ENCODE peak calls at places on chromosome 22, in nine cellular contexts. F is right atrium auricular region, J is HCT116, Q is sigmoid colon, P is colonic mucosa, X is pancreas, W is neural progenitor cell, D is SK-N-SH, A is foreskin keratinocyte. Y is an unnamed sample.

GRCh38 chr22:39491696-39492095 is 10.4 kb upstream of the MIEF1 start:
- DNase-seq in F (no peak), J (no peak), Q (no peak), P (no peak), X (no peak), W (no peak), D (no peak), A (no peak), Y (no peak)

GRCh38 chr22:47367107-47367690 is 604.7 kb downstream of the TBC1D22A start:
- DNase-seq in F (no peak), J (no peak), Q (no peak), P (peak), X (no peak), W (no peak), D (no peak), A (no peak), Y (no peak)

GRCh38 chr22:39490135-39490798 is 11.8 kb upstream of the MIEF1 start:
- DNase-seq in F (peak), J (peak), Q (peak), P (peak), X (peak), W (peak), D (peak), A (peak), Y (peak)

GRCh38 chr22:45968751-45969413 is 8.1 kb downstream of the WNT7B start:
- DNase-seq in F (no peak), J (peak), Q (no peak), P (no peak), X (no peak), W (no peak), D (peak), A (peak), Y (peak)

GRCh38 chr22:48974443-48975251 is 853.0 kb downstream of the BRD1 start:
- DNase-seq in F (peak), J (no peak), Q (no peak), P (no peak), X (no peak), W (peak), D (no peak), A (no peak), Y (no peak)

GRCh38 chr22:42962295-42963230 is 52.4 kb downstream of the PACSIN2 start:
- DNase-seq in F (no peak), J (no peak), Q (no peak), P (peak), X (no peak), W (no peak), D (no peak), A (no peak), Y (no peak)

GRCh38 chr22:45868586-45869443 is 108.1 kb downstream of the WNT7B start:
- DNase-seq in F (peak), J (no peak), Q (peak), P (peak), X (no peak), W (no peak), D (no peak), A (no peak), Y (no peak)

GRCh38 chr22:24086310-24086709 is 75.2 kb downstream of the CABIN1 start:
- DNase-seq in F (no peak), J (no peak), Q (peak), P (no peak), X (no peak), W (no peak), D (no peak), A (no peak), Y (no peak)

GRCh38 chr22:23609983-23610781 is 21.9 kb downstream of the DRICH1 start:
- DNase-seq in F (no peak), J (no peak), Q (no peak), P (no peak), X (no peak), W (no peak), D (peak), A (no peak), Y (no peak)

GRCh38 chr22:32204856-32205722 is at the start of gene RFPL2:
- DNase-seq in F (no peak), J (peak), Q (no peak), P (no peak), X (peak), W (peak), D (peak), A (peak), Y (peak)

GRCh38 chr22:46225631-46226030 is 24.5 kb downstream of the CDPF1 start:
- DNase-seq in F (no peak), J (no peak), Q (no peak), P (no peak), X (no peak), W (no peak), D (no peak), A (no peak), Y (no peak)

GRCh38 chr22:44143117-44143495 is 37.6 kb upstream of the PARVG start:
- DNase-seq in F (no peak), J (no peak), Q (peak), P (no peak), X (no peak), W (no peak), D (no peak), A (no peak), Y (no peak)

GRCh38 chr22:44289429-44290171 is 23.2 kb downstream of the SHISAL1 start:
- DNase-seq in F (no peak), J (no peak), Q (no peak), P (no peak), X (no peak), W (peak), D (peak), A (no peak), Y (no peak)

GRCh38 chr22:22666307-22667091 is 22.1 kb downstream of the GGTLC2 start:
- DNase-seq in F (no peak), J (no peak), Q (no peak), P (peak), X (peak), W (peak), D (no peak), A (no peak), Y (no peak)

GRCh38 chr22:23608583-23608982 is 23.5 kb downstream of the DRICH1 start:
- DNase-seq in F (no peak), J (no peak), Q (no peak), P (no peak), X (no peak), W (peak), D (no peak), A (no peak), Y (no peak)

GRCh38 chr22:44576311-44577260 is 78.6 kb upstream of the RTL6 start:
- DNase-seq in F (no peak), J (no peak), Q (peak), P (no peak), X (no peak), W (no peak), D (no peak), A (no peak), Y (no peak)

GRCh38 chr22:50317674-50318073 is 9.1 kb downstream of the DENND6B start:
- DNase-seq in F (no peak), J (no peak), Q (no peak), P (no peak), X (no peak), W (no peak), D (peak), A (no peak), Y (no peak)

GRCh38 chr22:50319503-50319951 is 7.3 kb downstream of the DENND6B start:
- DNase-seq in F (no peak), J (no peak), Q (no peak), P (no peak), X (peak), W (no peak), D (no peak), A (no peak), Y (no peak)

GRCh38 chr22:50318698-50319411 is 8.0 kb downstream of the DENND6B start:
- DNase-seq in F (no peak), J (no peak), Q (no peak), P (no peak), X (no peak), W (no peak), D (peak), A (no peak), Y (no peak)

GRCh38 chr22:50317178-50317577 is 9.6 kb downstream of the DENND6B start:
- DNase-seq in F (no peak), J (no peak), Q (no peak), P (no peak), X (no peak), W (no peak), D (peak), A (no peak), Y (no peak)

GRCh38 chr22:50318356-50318697 is 8.5 kb downstream of the DENND6B start:
- DNase-seq in F (no peak), J (no peak), Q (no peak), P (no peak), X (no peak), W (no peak), D (peak), A (no peak), Y (no peak)
- TF ChIP-seq CTCF in F (no peak), J (no peak), Q (no peak), P (no peak), X (no peak), W (no peak), D (no peak), A (no peak), Y (no peak)

GRCh38 chr22:28025866-28026575 is 107.0 kb upstream of the PITPNB start:
- DNase-seq in F (peak), J (no peak), Q (no peak), P (peak), X (no peak), W (no peak), D (peak), A (no peak), Y (no peak)

GRCh38 chr22:28023036-28023435 is 104.0 kb upstream of the PITPNB start:
- DNase-seq in F (peak), J (no peak), Q (peak), P (peak), X (no peak), W (no peak), D (no peak), A (no peak), Y (no peak)

GRCh38 chr22:28023774-28024173 is 104.7 kb upstream of the PITPNB start:
- DNase-seq in F (peak), J (no peak), Q (peak), P (peak), X (no peak), W (no peak), D (no peak), A (no peak), Y (no peak)

GRCh38 chr22:28024422-28024888 is 105.4 kb upstream of the PITPNB start:
- DNase-seq in F (peak), J (no peak), Q (peak), P (peak), X (no peak), W (no peak), D (peak), A (no peak), Y (no peak)

DNA sequence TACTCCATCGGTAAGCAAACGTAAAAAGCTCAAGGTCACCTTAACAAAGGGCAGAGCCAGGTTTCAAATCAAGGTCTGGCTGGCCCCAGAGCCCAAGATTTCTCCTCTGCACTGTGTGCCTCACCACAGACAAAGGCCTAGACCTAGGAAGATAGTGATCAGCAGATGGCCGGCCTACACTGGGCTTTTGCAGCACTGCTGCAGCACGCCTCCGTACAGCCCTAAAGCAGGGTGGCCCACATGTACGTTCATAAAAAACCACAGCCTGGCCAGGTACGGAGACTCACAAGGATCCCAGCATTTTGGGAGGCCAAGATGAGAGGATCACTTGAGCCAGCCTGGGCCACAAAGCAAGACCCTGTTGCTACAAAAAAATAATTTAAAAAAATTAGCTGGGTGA is 106.3 kb upstream of the PITPNB start:
- DNase-seq in F (peak), J (no peak), Q (peak), P (peak), X (no peak), W (no peak), D (peak), A (no peak), Y (no peak)
- H3K27ac ChIP-seq in F (no peak), J (no peak), Q (no peak), P (no peak), X (no peak), W (no peak), D (no peak), A (no peak), Y (no peak)

GRCh38 chr22:25903294-25903693 is 161.3 kb downstream of the MYO18B start:
- DNase-seq in F (no peak), J (peak), Q (no peak), P (no peak), X (no peak), W (peak), D (peak), A (no peak), Y (no peak)
- TF ChIP-seq CTCF in F (no peak), J (no peak), Q (no peak), P (no peak), X (no peak), W (peak), D (peak), A (peak), Y (no peak)

GRCh38 chr22:41782751-41783150 is 17.7 kb upstream of the CCDC134 start:
- DNase-seq in F (no peak), J (no peak), Q (no peak), P (no peak), X (no peak), W (no peak), D (no peak), A (no peak), Y (no peak)

GRCh38 chr22:41782316-41782715 is 18.2 kb upstream of the CCDC134 start:
- DNase-seq in F (no peak), J (no peak), Q (no peak), P (no peak), X (no peak), W (no peak), D (no peak), A (no peak), Y (no peak)

GRCh38 chr22:41780714-41781507 is 19.6 kb upstream of the CCDC134 start:
- DNase-seq in F (peak), J (no peak), Q (peak), P (peak), X (no peak), W (no peak), D (no peak), A (no peak), Y (no peak)

GRCh38 chr22:41779889-41780505 is 20.5 kb upstream of the CCDC134 start:
- DNase-seq in F (no peak), J (no peak), Q (no peak), P (no peak), X (no peak), W (no peak), D (no peak), A (no peak), Y (no peak)

GRCh38 chr22:41781508-41781906 is 19.0 kb upstream of the CCDC134 start:
- DNase-seq in F (no peak), J (no peak), Q (no peak), P (no peak), X (no peak), W (no peak), D (no peak), A (no peak), Y (no peak)
- H3K27ac ChIP-seq in F (no peak), J (no peak), Q (no peak), P (peak), X (no peak), W (no peak), D (no peak), A (no peak), Y (no peak)

DNA sequence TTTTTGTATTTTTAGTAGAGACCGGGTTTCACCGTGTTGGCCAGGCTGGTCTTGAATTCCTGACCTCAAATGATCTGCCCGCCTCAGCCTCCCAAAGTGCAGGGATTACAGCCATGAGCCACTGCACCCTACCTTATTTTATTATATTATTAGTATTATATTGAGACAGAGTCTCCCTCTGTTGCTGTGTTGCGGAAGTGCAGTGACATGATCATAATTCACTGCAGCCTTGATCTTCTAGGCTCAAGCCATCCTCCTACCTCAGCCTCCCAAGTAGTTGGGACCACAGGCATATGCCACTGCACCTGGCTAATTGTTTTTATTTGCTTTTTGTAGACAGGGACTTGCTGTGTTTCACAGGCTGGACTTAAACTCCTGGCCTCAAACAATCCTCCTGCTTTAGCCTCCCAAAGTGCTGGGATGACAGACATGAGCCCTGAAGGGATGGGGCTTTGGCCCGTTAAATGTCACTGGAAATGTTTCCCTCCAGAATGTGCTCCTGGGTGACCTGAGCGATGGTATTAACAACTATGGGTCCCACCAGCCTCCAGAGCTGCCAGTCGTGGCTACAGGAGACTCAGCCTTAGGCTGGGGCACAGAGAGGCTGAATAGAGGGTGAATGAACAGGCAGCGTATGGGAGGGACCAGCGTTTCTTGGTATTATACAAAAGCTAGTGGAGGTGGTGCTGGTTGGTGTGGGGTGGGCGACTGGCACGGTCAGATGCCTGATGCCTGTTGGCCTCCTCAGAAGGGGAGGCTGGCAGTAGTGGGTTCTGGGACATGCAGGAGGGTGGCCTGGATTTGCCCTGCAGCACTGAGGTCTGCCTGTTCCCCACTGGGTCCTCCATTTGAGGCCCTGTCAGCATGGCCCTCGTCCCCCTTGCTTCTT is 7.3 kb downstream of the TANGO2 start:
- DNase-seq in F (no peak), J (no peak), Q (no peak), P (no peak), X (no peak), W (no peak), D (no peak), A (no peak), Y (no peak)
- TF ChIP-seq CTCF in F (peak), J (peak), Q (no peak), P (no peak), X (no peak), W (no peak), D (peak), A (peak), Y (peak)

GRCh38 chr22:36775589-36775965 is 342 bp downstream of the IFT27 start:
- DNase-seq in F (no peak), J (no peak), Q (peak), P (peak), X (peak), W (peak), D (no peak), A (peak), Y (no peak)
- H3K27ac ChIP-seq in F (peak), J (peak), Q (peak), P (peak), X (peak), W (no peak), D (no peak), A (no peak), Y (peak)

GRCh38 chr22:20084547-20085413 is 4.7 kb downstream of the DGCR8 start:
- DNase-seq in F (no peak), J (no peak), Q (no peak), P (no peak), X (no peak), W (peak), D (peak), A (no peak), Y (no peak)
- TF ChIP-seq CTCF in F (peak), J (no peak), Q (peak), P (no peak), X (no peak), W (peak), D (peak), A (peak), Y (peak)

GRCh38 chr22:20497426-20497825 is 1.8 kb upstream of the KLHL22 start:
- DNase-seq in F (no peak), J (no peak), Q (no peak), P (no peak), X (no peak), W (no peak), D (no peak), A (no peak), Y (no peak)
- H3K27ac ChIP-seq in F (no peak), J (no peak), Q (no peak), P (no peak), X (no peak), W (no peak), D (no peak), A (no peak), Y (peak)

GRCh38 chr22:30426395-30427353 is 1.1 kb downstream of the MTFP1 start:
- DNase-seq in F (peak), J (peak), Q (peak), P (peak), X (peak), W (peak), D (peak), A (peak), Y (peak)
- TF ChIP-seq CTCF in F (peak), J (no peak), Q (peak), P (peak), X (peak), W (peak), D (peak), A (peak), Y (peak)

GRCh38 chr22:38454361-38455062 is 487 bp downstream of the KCNJ4 start:
- DNase-seq in F (no peak), J (no peak), Q (no peak), P (no peak), X (no peak), W (peak), D (peak), A (no peak), Y (no peak)
- H3K27ac ChIP-seq in F (peak), J (no peak), Q (no peak), P (no peak), X (no peak), W (no peak), D (no peak), A (no peak), Y (no peak)

Y was measured in RWPE1.